ENCODE peak calls at places on chromosomes 11 and 22, in seven cellular contexts. F is aorta, H is colonic mucosa, L is mammary epithelial cell, D is uterus, E is gastrocnemius medialis, C is spleen. M is an unnamed sample.

GRCh38 chr22:49723478-49724029 is 104.1 kb downstream of the BRD1 start:
- DNase-seq in F (no peak), H (no peak), L (no peak), D (no peak), E (no peak), C (no peak), M (no peak)

GRCh38 chr22:38317995-38318715 is 922 bp upstream of the CSNK1E start:
- DNase-seq in F (peak; percentile 90), H (peak; percentile 91), L (peak; percentile 98), D (peak; percentile 88), E (peak; percentile 71), C (no peak), M (peak; percentile 79)

GRCh38 chr22:35921777-35922176 is 106.8 kb downstream of the RBFOX2 start:
- DNase-seq in F (no peak), H (peak; percentile 76), L (peak; percentile 87), D (peak; percentile 81), E (peak; percentile 82), C (no peak), M (peak; percentile 69)

GRCh38 chr11:33646629-33647028 is 54.0 kb downstream of the C11orf91 start:
- DNase-seq in F (no peak), H (no peak), L (no peak), D (no peak), E (no peak), C (no peak), M (no peak)

GRCh38 chr11:81792416-81792815 is 941.2 kb downstream of the FAM181B start:
- DNase-seq in F (no peak), H (no peak), L (no peak), D (no peak), E (no peak), C (no peak), M (no peak)

GRCh38 chr11:73716153-73717056 is 44.5 kb downstream of the RAB6A start:
- DNase-seq in F (no peak), H (no peak), L (no peak), D (no peak), E (no peak), C (no peak), M (no peak)

GRCh38 chr22:43802897-43803495 is 9.1 kb downstream of the EFCAB6 start:
- DNase-seq in F (no peak), H (no peak), L (no peak), D (no peak), E (no peak), C (no peak), M (no peak)

GRCh38 chr11:33642461-33643166 is 58.0 kb downstream of the C11orf91 start:
- DNase-seq in F (no peak), H (no peak), L (peak; percentile 81), D (no peak), E (no peak), C (no peak), M (no peak)

GRCh38 chr11:113339909-113340569 is 25.7 kb downstream of the TTC12 start:
- DNase-seq in F (no peak), H (no peak), L (no peak), D (no peak), E (no peak), C (no peak), M (no peak)

GRCh38 chr11:77619576-77620198 is 17.9 kb downstream of the CLNS1A start:
- DNase-seq in F (no peak), H (peak; percentile 50), L (peak; percentile 50), D (no peak), E (no peak), C (no peak), M (no peak)

GRCh38 chr11:69817265-69818236 is 1.7 kb downstream of the FGF3 start:
- DNase-seq in F (no peak), H (no peak), L (peak; percentile 17), D (no peak), E (no peak), C (no peak), M (no peak)

GRCh38 chr11:14789879-14790484 is 102.0 kb downstream of the CYP2R1 start:
- DNase-seq in F (no peak), H (no peak), L (no peak), D (no peak), E (no peak), C (no peak), M (no peak)

GRCh38 chr11:85096939-85097338 is 530.2 kb downstream of the DLG2 start:
- DNase-seq in F (no peak), H (no peak), L (no peak), D (no peak), E (no peak), C (no peak), M (no peak)

GRCh38 chr11:111797145-111797581 is 31.0 kb upstream of the PPP2R1B start:
- DNase-seq in F (no peak), H (peak; percentile 74), L (peak; percentile 50), D (no peak), E (no peak), C (no peak), M (no peak)

GRCh38 chr11:107713009-107713408 is 1.2 kb upstream of the SLN start:
- DNase-seq in F (no peak), H (no peak), L (no peak), D (no peak), E (no peak), C (no peak), M (no peak)

GRCh38 chr11:83572521-83572920 is 286.4 kb upstream of the CCDC90B start:
- DNase-seq in F (no peak), H (no peak), L (no peak), D (no peak), E (no peak), C (no peak), M (no peak)

GRCh38 chr11:44928807-44929206 is 21.9 kb downstream of the TP53I11 start:
- DNase-seq in F (no peak), H (no peak), L (no peak), D (no peak), E (no peak), C (no peak), M (no peak)

DNA sequence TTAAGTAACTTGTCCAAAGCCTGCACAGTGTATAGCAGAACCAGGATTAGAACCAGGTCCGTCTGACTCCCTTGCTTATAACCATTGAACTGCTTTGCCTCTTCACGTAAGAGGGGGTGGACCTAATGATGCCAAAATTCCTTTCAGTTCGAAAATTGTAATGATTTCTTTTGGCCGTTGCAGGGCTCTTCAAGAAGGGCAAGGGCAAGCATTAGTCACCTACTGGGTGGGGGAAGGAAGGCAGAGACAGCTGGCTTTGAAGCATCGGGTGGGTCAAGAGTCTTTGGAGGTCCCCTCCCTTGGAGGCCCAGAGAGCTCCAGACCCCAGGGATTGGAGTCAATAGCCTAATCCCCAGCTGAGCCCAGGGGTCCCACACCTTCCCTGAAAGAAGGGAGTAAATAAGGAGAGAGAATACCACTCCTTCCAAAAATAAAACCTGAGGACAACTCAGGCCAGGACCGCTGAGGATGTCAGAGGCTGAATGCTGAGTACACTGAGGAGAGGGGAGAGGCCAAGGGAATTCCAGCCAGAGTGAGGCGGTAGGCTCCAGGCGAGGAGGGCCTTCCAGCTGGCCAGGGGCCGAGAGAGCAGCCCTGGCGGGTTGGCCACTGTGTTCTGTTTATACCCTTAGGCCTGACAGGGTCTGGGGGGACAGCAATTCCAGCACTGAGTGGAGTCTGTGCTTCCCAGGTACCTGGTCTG is 14.1 kb downstream of the CREB3L1 start:
- DNase-seq in F (no peak), H (no peak), L (no peak), D (peak; percentile 63), E (no peak), C (no peak), M (no peak)
- H3K4me3 ChIP-seq in F (no peak overlapping the region), H (no peak overlapping the region), L (no peak overlapping the region), D (no peak overlapping the region), E (no peak overlapping the region), C (no peak overlapping the region), M (no peak overlapping the region)

GRCh38 chr11:57424137-57424801 is 2.7 kb downstream of the SLC43A3 start:
- DNase-seq in F (no peak), H (no peak), L (no peak), D (no peak), E (no peak), C (no peak), M (no peak)
- H3K4me1 ChIP-seq in F (peaks cover 14% of the 10 kb centered on the region), H (peaks cover 14% of the 10 kb centered on the region), L (peaks cover 43% of the 10 kb centered on the region), D (peaks cover 25% of the 10 kb centered on the region), E (peaks cover 37% of the 10 kb centered on the region), C (peaks cover 63% of the 10 kb centered on the region), M (peaks cover 60% of the 10 kb centered on the region)

GRCh38 chr11:67405688-67406339 is 1.9 kb downstream of the TBC1D10C start:
- DNase-seq in F (no peak), H (no peak), L (no peak), D (no peak), E (no peak), C (peak; percentile 79), M (no peak)

GRCh38 chr11:67404515-67405195 is 772 bp downstream of the TBC1D10C start:
- DNase-seq in F (no peak), H (no peak), L (no peak), D (no peak), E (no peak), C (peak; percentile 89), M (no peak)

GRCh38 chr11:67406969-67407699 is 3.3 kb downstream of the TBC1D10C start:
- DNase-seq in F (peak; percentile 69), H (no peak), L (no peak), D (no peak), E (no peak), C (peak; percentile 83), M (peak; percentile 56)

GRCh38 chr11:67406420-67406968 is 2.6 kb downstream of the TBC1D10C start:
- DNase-seq in F (peak; percentile 64), H (no peak), L (no peak), D (no peak), E (no peak), C (no peak), M (no peak)

DNA sequence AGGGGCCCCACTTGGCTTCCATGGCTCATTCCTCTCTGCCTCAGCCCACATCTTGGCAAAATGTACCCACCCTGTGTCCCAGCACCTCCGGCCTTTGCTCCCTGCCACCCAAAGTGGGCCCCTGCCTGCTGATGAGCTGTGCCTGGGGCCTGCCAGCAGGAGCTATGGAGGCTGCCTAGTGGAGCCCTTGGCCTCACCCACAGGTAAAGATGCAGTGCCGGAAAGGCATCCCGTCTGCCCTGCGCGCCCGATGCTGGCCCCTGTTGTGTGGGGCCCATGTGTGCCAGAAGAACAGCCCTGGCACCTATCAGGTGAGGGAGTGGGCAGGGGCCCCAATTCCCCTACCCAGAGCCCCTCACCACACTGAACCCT is 1.3 kb downstream of the TBC1D10C start:
- DNase-seq in F (no peak), H (no peak), L (no peak), D (no peak), E (no peak), C (peak; percentile 84), M (no peak)
- H3K4me3 ChIP-seq in F (no peak overlapping the region), H (peak overlapping the region; percentile 25), L (no peak overlapping the region), D (no peak overlapping the region), E (no peak overlapping the region), C (peak overlapping the region; percentile 56), M (no peak overlapping the region)

GRCh38 chr11:8357891-8358566 is 94.4 kb upstream of the LMO1 start:
- DNase-seq in F (peak; percentile 43), H (no peak), L (no peak), D (no peak), E (no peak), C (peak; percentile 68), M (no peak)

GRCh38 chr11:8359521-8359920 is 95.8 kb upstream of the LMO1 start:
- DNase-seq in F (no peak), H (no peak), L (no peak), D (no peak), E (no peak), C (peak; percentile 61), M (no peak)

GRCh38 chr11:8361664-8362210 is 98.1 kb upstream of the LMO1 start:
- DNase-seq in F (no peak), H (no peak), L (no peak), D (no peak), E (no peak), C (peak; percentile 54), M (no peak)

GRCh38 chr11:8361206-8361605 is 97.5 kb upstream of the LMO1 start:
- DNase-seq in F (no peak), H (no peak), L (no peak), D (no peak), E (no peak), C (peak; percentile 41), M (no peak)

GRCh38 chr11:8360086-8360828 is 96.6 kb upstream of the LMO1 start:
- DNase-seq in F (no peak), H (no peak), L (no peak), D (no peak), E (no peak), C (peak; percentile 50), M (no peak)
- H3K4me1 ChIP-seq in F (no peaks in the 10 kb centered on the region), H (no peaks in the 10 kb centered on the region), L (no peaks in the 10 kb centered on the region), D (no peaks in the 10 kb centered on the region), E (peaks cover 9% of the 10 kb centered on the region), C (peaks cover 16% of the 10 kb centered on the region), M (no peaks in the 10 kb centered on the region)